ENCODE peak calls at places on chromosomes 11 and 22, in nine cellular contexts. Y is progenitor cell of endocrine pancreas; B is CD4-positive, alpha-beta T cell; Z is activated CD8-positive, alpha-beta T cell treated with anti-CD3 and anti-CD28 coated beads for 36 hours; F is right lobe of liver; G is mucosa of descending colon; D is prostate gland; X is HFFc6; N is H9. Q is an unnamed sample.

GRCh38 chr11:39784873-39785272 is 1674.6 kb downstream of the LRRC4C start:
- DNase-seq in Y (no peak), B (no peak), Z (no peak), F (no peak), G (no peak), D (no peak), X (no peak), N (no peak), Q (no peak)

GRCh38 chr11:123184531-123184930 is 10.5 kb downstream of the CLMP start:
- DNase-seq in Y (no peak), B (no peak), Z (no peak), F (no peak), G (no peak), D (no peak), X (no peak), N (no peak), Q (no peak)

GRCh38 chr11:109865558-109866186 is 227.5 kb upstream of the ZC3H12C start:
- DNase-seq in Y (no peak), B (no peak), Z (peak), F (no peak), G (peak), D (no peak), X (no peak), N (peak), Q (no peak)

GRCh38 chr11:115659061-115659963 is 155.1 kb upstream of the CADM1 start:
- DNase-seq in Y (peak), B (no peak), Z (no peak), F (no peak), G (no peak), D (no peak), X (no peak), N (peak), Q (no peak)

GRCh38 chr11:46967962-46968361 is 31.4 kb downstream of the CSTPP1 start:
- DNase-seq in Y (no peak), B (no peak), Z (no peak), F (no peak), G (no peak), D (no peak), X (no peak), N (no peak), Q (no peak)

GRCh38 chr11:58513747-58514367 is 6.0 kb upstream of the OR5B21 start:
- DNase-seq in Y (peak), B (no peak), Z (peak), F (no peak), G (peak), D (peak), X (peak), N (peak), Q (no peak)

GRCh38 chr11:124174001-124174400 is 9.1 kb upstream of the OR10D3 start:
- DNase-seq in Y (no peak), B (no peak), Z (no peak), F (no peak), G (no peak), D (no peak), X (peak), N (peak), Q (no peak)

GRCh38 chr11:73338279-73338678 is 30.2 kb downstream of the ARHGEF17 start:
- DNase-seq in Y (no peak), B (no peak), Z (no peak), F (no peak), G (no peak), D (no peak), X (no peak), N (no peak), Q (no peak)

GRCh38 chr11:68122936-68123539 is 1.9 kb upstream of the CHKA start:
- DNase-seq in Y (no peak), B (no peak), Z (no peak), F (peak), G (peak), D (no peak), X (no peak), N (peak), Q (no peak)

GRCh38 chr22:33867118-33867863 is 53.0 kb downstream of the LARGE1 start:
- DNase-seq in Y (no peak), B (no peak), Z (no peak), F (no peak), G (peak), D (no peak), X (no peak), N (no peak), Q (no peak)

GRCh38 chr11:57338152-57338551 is at the start of gene P2RX3:
- DNase-seq in Y (no peak), B (no peak), Z (no peak), F (no peak), G (no peak), D (no peak), X (no peak), N (no peak), Q (no peak)

GRCh38 chr11:76752321-76753175 is 30.6 kb upstream of the TSKU start:
- DNase-seq in Y (no peak), B (no peak), Z (no peak), F (no peak), G (peak), D (peak), X (peak), N (no peak), Q (no peak)

GRCh38 chr11:460331-461199 is 10.5 kb downstream of the PTDSS2 start:
- DNase-seq in Y (no peak), B (no peak), Z (no peak), F (no peak), G (no peak), D (no peak), X (no peak), N (no peak), Q (no peak)

GRCh38 chr11:86984701-86985100 is 29.5 kb upstream of the FZD4 start:
- DNase-seq in Y (no peak), B (no peak), Z (no peak), F (no peak), G (no peak), D (no peak), X (no peak), N (no peak), Q (no peak)

GRCh38 chr11:65438257-65439151 is 15.9 kb downstream of the NEAT1 start:
- DNase-seq in Y (no peak), B (no peak), Z (no peak), F (no peak), G (no peak), D (no peak), X (no peak), N (no peak), Q (no peak)

GRCh38 chr22:29203883-29204282 is 1.8 kb upstream of the EMID1 start:
- DNase-seq in Y (no peak), B (no peak), Z (no peak), F (no peak), G (no peak), D (no peak), X (no peak), N (no peak), Q (no peak)

GRCh38 chr22:36562261-36562835 is 33.4 kb upstream of the EIF3D start:
- DNase-seq in Y (no peak), B (no peak), Z (no peak), F (no peak), G (no peak), D (no peak), X (peak), N (no peak), Q (no peak)

GRCh38 chr22:50140615-50141014 is 29.9 kb upstream of the PANX2 start:
- DNase-seq in Y (no peak), B (no peak), Z (no peak), F (no peak), G (no peak), D (no peak), X (no peak), N (no peak), Q (no peak)

GRCh38 chr22:50141462-50141861 is 29.1 kb upstream of the PANX2 start:
- DNase-seq in Y (no peak), B (no peak), Z (no peak), F (no peak), G (no peak), D (no peak), X (no peak), N (no peak), Q (no peak)

GRCh38 chr22:50143096-50143495 is 27.4 kb upstream of the PANX2 start:
- DNase-seq in Y (no peak), B (no peak), Z (no peak), F (no peak), G (no peak), D (no peak), X (no peak), N (no peak), Q (no peak)

GRCh38 chr22:50139843-50140415 is 30.6 kb upstream of the PANX2 start:
- DNase-seq in Y (no peak), B (no peak), Z (no peak), F (no peak), G (no peak), D (no peak), X (no peak), N (no peak), Q (peak)

DNA sequence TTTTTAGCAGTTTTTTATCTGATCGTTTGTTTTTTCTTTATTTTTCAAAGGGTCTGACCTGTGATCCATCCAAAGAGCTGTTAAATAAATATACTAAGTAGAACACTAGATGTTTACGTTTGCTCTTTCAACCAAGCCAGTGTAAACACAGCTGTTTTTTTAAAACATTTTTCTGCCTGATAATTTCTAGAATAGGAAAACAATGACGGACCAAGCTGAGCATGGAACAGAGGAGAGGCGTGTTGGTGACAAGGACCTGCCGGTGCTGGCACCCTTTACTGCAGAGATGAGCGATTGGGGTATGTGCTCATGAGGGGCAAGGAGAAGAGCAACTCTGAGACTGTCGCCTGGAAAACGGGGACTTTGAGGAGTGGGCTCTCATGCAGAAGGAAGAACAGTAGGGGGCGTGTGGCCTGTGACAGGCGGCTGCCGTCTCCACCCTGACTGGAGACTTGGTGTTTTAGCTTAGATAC is 28.6 kb upstream of the PANX2 start:
- DNase-seq in Y (no peak), B (no peak), Z (no peak), F (no peak), G (no peak), D (no peak), X (no peak), N (peak), Q (no peak)
- TF ChIP-seq CTCF in Y (peak), B (no peak), Z (no peak), F (no peak), G (no peak), D (no peak), X (peak), N (peak), Q (no peak)

GRCh38 chr11:61952882-61953281 is 2.7 kb downstream of the BEST1 start:
- DNase-seq in Y (no peak), B (no peak), Z (no peak), F (no peak), G (no peak), D (no peak), X (no peak), N (no peak), Q (no peak)

GRCh38 chr11:61956191-61957027 is 6.3 kb downstream of the BEST1 start:
- DNase-seq in Y (no peak), B (no peak), Z (no peak), F (no peak), G (no peak), D (no peak), X (no peak), N (no peak), Q (no peak)

GRCh38 chr11:61954106-61955030 is 4.2 kb downstream of the BEST1 start:
- DNase-seq in Y (no peak), B (no peak), Z (no peak), F (no peak), G (no peak), D (no peak), X (no peak), N (no peak), Q (no peak)

GRCh38 chr11:61955416-61956135 is 5.4 kb downstream of the BEST1 start:
- DNase-seq in Y (no peak), B (no peak), Z (peak), F (no peak), G (no peak), D (no peak), X (no peak), N (peak), Q (peak)

GRCh38 chr11:61955031-61955415 is 4.9 kb downstream of the BEST1 start:
- DNase-seq in Y (no peak), B (no peak), Z (no peak), F (peak), G (peak), D (no peak), X (peak), N (peak), Q (peak)
- TF ChIP-seq CTCF in Y (no peak), B (no peak), Z (no peak), F (no peak), G (no peak), D (no peak), X (peak), N (peak), Q (no peak)

GRCh38 chr11:117392979-117393378 is 65.3 kb downstream of the CEP164 start:
- DNase-seq in Y (no peak), B (no peak), Z (no peak), F (peak), G (no peak), D (no peak), X (no peak), N (no peak), Q (no peak)

GRCh38 chr11:117391181-117391580 is 63.5 kb downstream of the CEP164 start:
- DNase-seq in Y (no peak), B (no peak), Z (no peak), F (peak), G (no peak), D (no peak), X (no peak), N (no peak), Q (no peak)

GRCh38 chr11:117392001-117392690 is 64.5 kb downstream of the CEP164 start:
- DNase-seq in Y (no peak), B (no peak), Z (no peak), F (peak), G (no peak), D (no peak), X (no peak), N (no peak), Q (no peak)

GRCh38 chr11:117387992-117388765 is 60.5 kb downstream of the CEP164 start:
- DNase-seq in Y (no peak), B (no peak), Z (no peak), F (peak), G (no peak), D (no peak), X (peak), N (no peak), Q (no peak)

GRCh38 chr11:117390743-117391142 is 63.1 kb downstream of the CEP164 start:
- DNase-seq in Y (no peak), B (no peak), Z (no peak), F (peak), G (no peak), D (no peak), X (no peak), N (no peak), Q (no peak)
- TF ChIP-seq CTCF in Y (no peak), B (no peak), Z (no peak), F (no peak), G (no peak), D (no peak), X (no peak), N (no peak), Q (no peak)

DNA sequence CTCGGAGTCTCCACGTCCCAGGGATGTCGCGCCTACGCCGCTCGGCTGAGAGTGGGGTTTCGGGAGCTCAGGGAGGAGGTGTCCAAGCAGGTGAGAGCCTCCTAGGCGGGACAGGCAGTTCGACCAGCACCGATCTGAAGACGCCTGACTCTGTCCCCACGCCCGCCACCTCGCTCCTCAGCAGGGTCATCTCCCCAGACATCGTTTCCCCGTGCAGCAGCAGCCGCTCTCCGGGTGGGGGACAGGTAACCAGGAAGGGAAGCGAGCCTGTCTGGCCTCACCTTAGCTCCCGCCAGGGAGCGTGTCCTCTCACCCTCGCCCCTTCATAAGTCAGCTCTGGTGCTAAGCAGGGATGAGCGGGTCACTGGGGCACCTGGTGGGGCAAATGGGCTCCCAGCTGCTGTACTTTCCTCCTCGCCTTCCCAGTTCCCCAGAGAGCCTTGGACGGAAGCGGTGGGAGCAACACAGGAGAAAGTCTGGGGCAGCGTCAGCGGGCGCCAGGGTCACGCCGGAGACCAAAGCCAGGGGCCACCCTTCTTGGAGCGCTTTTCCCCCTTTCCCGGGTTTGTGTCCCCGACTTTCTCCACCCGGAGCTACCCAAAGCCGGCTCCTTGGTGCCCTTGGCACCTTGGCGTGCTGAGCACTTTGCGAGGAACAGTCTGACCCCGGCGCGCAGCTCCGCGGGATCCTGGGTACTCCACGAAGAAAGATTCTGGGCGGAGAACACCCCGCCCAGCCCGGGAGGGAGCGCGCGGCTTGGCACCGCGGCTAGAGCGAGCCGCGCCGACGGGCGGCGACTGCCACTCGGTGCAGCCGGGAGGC is 1.6 kb downstream of the SPON1 start:
- DNase-seq in Y (peak), B (peak), Z (peak), F (peak), G (peak), D (no peak), X (no peak), N (peak), Q (peak)
- TF ChIP-seq CTCF in Y (no peak), B (no peak), Z (no peak), F (no peak), G (no peak), D (no peak), X (no peak), N (no peak), Q (no peak)

GRCh38 chr11:11335043-11335442 is 18.0 kb downstream of the CSNK2A3 start:
- DNase-seq in Y (no peak), B (no peak), Z (no peak), F (no peak), G (no peak), D (no peak), X (no peak), N (no peak), Q (no peak)
- TF ChIP-seq CTCF in Y (no peak), B (no peak), Z (no peak), F (no peak), G (no peak), D (no peak), X (no peak), N (peak), Q (no peak)

GRCh38 chr11:132312616-132313210 is 942.3 kb downstream of the NTM start:
- DNase-seq in Y (no peak), B (no peak), Z (peak), F (no peak), G (peak), D (no peak), X (peak), N (peak), Q (peak)
- TF ChIP-seq CTCF in Y (peak), B (no peak), Z (peak), F (peak), G (no peak), D (peak), X (peak), N (peak), Q (peak)

DNA sequence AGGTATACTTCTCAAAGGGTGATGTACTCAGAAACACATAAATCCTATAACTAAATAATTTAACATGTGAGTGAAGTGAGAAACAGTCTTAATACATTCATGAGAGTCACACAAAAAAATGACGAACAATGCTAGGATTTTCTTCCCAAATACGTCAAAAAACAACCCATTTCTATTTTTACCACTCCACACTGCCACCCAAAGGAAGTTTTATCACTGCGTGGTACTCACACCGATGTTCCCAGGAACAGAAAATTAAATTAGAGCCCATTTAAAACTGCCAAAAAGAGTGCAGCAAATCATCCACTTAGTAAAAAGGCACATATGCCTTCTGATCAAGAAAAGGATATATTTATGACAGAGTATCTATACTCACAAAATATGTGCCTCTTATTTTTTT is 710.9 kb upstream of the FAT3 start:
- DNase-seq in Y (no peak), B (no peak), Z (no peak), F (no peak), G (no peak), D (no peak), X (no peak), N (no peak), Q (no peak)
- TF ChIP-seq CTCF in Y (peak), B (no peak), Z (no peak), F (peak), G (no peak), D (no peak), X (no peak), N (peak), Q (no peak)

Q was measured in GM13976.